ENCODE peak calls at places on chromosomes 13 and 19, in four cellular contexts. One of them, this sample, is unnamed.

GRCh38 chr13:52383362-52383761 is 22.6 kb downstream of the THSD1 start:
- DNase-seq in T-helper 9 cell: no peak
- DNase-seq in DMS153: no peak
- DNase-seq in activated T-helper 2 cell treated with anti-CD3 and anti-CD28 coated beads, Interferon-gamma antibody, Interleukin-2, Interleukin-4, amounts not matched to agents 10 μg/mL and 5 μg/mL and 100 μg/mL, durations not matched to agents 14 hours and 24 hours and 36 hours: no peak
- DNase-seq in this sample: no peak

GRCh38 chr13:44921478-44921877 is 67.8 kb downstream of the NUFIP1 start:
- DNase-seq in T-helper 9 cell: no peak
- DNase-seq in DMS153: no peak
- DNase-seq in activated T-helper 2 cell treated with anti-CD3 and anti-CD28 coated beads, Interferon-gamma antibody, Interleukin-2, Interleukin-4, amounts not matched to agents 10 μg/mL and 5 μg/mL and 100 μg/mL, durations not matched to agents 14 hours and 24 hours and 36 hours: no peak
- DNase-seq in this sample: no peak

GRCh38 chr13:33637978-33638743 is 179.8 kb upstream of the RFC3 start:
- DNase-seq in T-helper 9 cell: no peak
- DNase-seq in DMS153: no peak
- DNase-seq in activated T-helper 2 cell treated with anti-CD3 and anti-CD28 coated beads, Interferon-gamma antibody, Interleukin-2, Interleukin-4, amounts not matched to agents 10 μg/mL and 5 μg/mL and 100 μg/mL, durations not matched to agents 14 hours and 24 hours and 36 hours: no peak
- DNase-seq in this sample: peak

GRCh38 chr13:73421310-73421912 is 362.6 kb downstream of the KLF5 start:
- DNase-seq in T-helper 9 cell: no peak
- DNase-seq in DMS153: peak
- DNase-seq in activated T-helper 2 cell treated with anti-CD3 and anti-CD28 coated beads, Interferon-gamma antibody, Interleukin-2, Interleukin-4, amounts not matched to agents 10 μg/mL and 5 μg/mL and 100 μg/mL, durations not matched to agents 14 hours and 24 hours and 36 hours: no peak
- DNase-seq in this sample: peak

GRCh38 chr13:109331898-109332297 is 454.5 kb downstream of the IRS2 start:
- DNase-seq in T-helper 9 cell: no peak
- DNase-seq in DMS153: peak
- DNase-seq in activated T-helper 2 cell treated with anti-CD3 and anti-CD28 coated beads, Interferon-gamma antibody, Interleukin-2, Interleukin-4, amounts not matched to agents 10 μg/mL and 5 μg/mL and 100 μg/mL, durations not matched to agents 14 hours and 24 hours and 36 hours: no peak
- DNase-seq in this sample: peak

GRCh38 chr19:51127755-51128154 is 3.0 kb downstream of the SIGLEC9 start:
- DNase-seq in T-helper 9 cell: no peak
- DNase-seq in DMS153: no peak
- DNase-seq in activated T-helper 2 cell treated with anti-CD3 and anti-CD28 coated beads, Interferon-gamma antibody, Interleukin-2, Interleukin-4, amounts not matched to agents 10 μg/mL and 5 μg/mL and 100 μg/mL, durations not matched to agents 14 hours and 24 hours and 36 hours: no peak
- DNase-seq in this sample: no peak

GRCh38 chr13:24557121-24557520 is 44.5 kb upstream of the PARP4 start:
- DNase-seq in T-helper 9 cell: no peak
- DNase-seq in DMS153: no peak
- DNase-seq in activated T-helper 2 cell treated with anti-CD3 and anti-CD28 coated beads, Interferon-gamma antibody, Interleukin-2, Interleukin-4, amounts not matched to agents 10 μg/mL and 5 μg/mL and 100 μg/mL, durations not matched to agents 14 hours and 24 hours and 36 hours: no peak
- DNase-seq in this sample: no peak

GRCh38 chr13:32737111-32737571 is 150.9 kb downstream of the PDS5B start:
- DNase-seq in T-helper 9 cell: no peak
- DNase-seq in DMS153: no peak
- DNase-seq in activated T-helper 2 cell treated with anti-CD3 and anti-CD28 coated beads, Interferon-gamma antibody, Interleukin-2, Interleukin-4, amounts not matched to agents 10 μg/mL and 5 μg/mL and 100 μg/mL, durations not matched to agents 14 hours and 24 hours and 36 hours: no peak
- DNase-seq in this sample: peak

GRCh38 chr19:10288662-10289166 is 1.0 kb upstream of the ICAM5 start:
- DNase-seq in T-helper 9 cell: no peak
- DNase-seq in DMS153: no peak
- DNase-seq in activated T-helper 2 cell treated with anti-CD3 and anti-CD28 coated beads, Interferon-gamma antibody, Interleukin-2, Interleukin-4, amounts not matched to agents 10 μg/mL and 5 μg/mL and 100 μg/mL, durations not matched to agents 14 hours and 24 hours and 36 hours: peak
- DNase-seq in this sample: no peak

GRCh38 chr13:41544824-41545707 is 87.7 kb downstream of the RGCC start:
- DNase-seq in T-helper 9 cell: no peak
- DNase-seq in DMS153: no peak
- DNase-seq in activated T-helper 2 cell treated with anti-CD3 and anti-CD28 coated beads, Interferon-gamma antibody, Interleukin-2, Interleukin-4, amounts not matched to agents 10 μg/mL and 5 μg/mL and 100 μg/mL, durations not matched to agents 14 hours and 24 hours and 36 hours: no peak
- DNase-seq in this sample: peak

GRCh38 chr13:92362717-92363116 is 863.9 kb upstream of the GPC6 start:
- DNase-seq in T-helper 9 cell: no peak
- DNase-seq in DMS153: no peak
- DNase-seq in activated T-helper 2 cell treated with anti-CD3 and anti-CD28 coated beads, Interferon-gamma antibody, Interleukin-2, Interleukin-4, amounts not matched to agents 10 μg/mL and 5 μg/mL and 100 μg/mL, durations not matched to agents 14 hours and 24 hours and 36 hours: no peak
- DNase-seq in this sample: no peak

GRCh38 chr19:53903055-53903680 is 5.9 kb upstream of the CACNG7 start:
- DNase-seq in T-helper 9 cell: peak
- DNase-seq in DMS153: no peak
- DNase-seq in activated T-helper 2 cell treated with anti-CD3 and anti-CD28 coated beads, Interferon-gamma antibody, Interleukin-2, Interleukin-4, amounts not matched to agents 10 μg/mL and 5 μg/mL and 100 μg/mL, durations not matched to agents 14 hours and 24 hours and 36 hours: peak
- DNase-seq in this sample: peak

GRCh38 chr19:3482507-3483225 is 575 bp downstream of the SMIM44 start:
- DNase-seq in T-helper 9 cell: no peak
- DNase-seq in DMS153: no peak
- DNase-seq in activated T-helper 2 cell treated with anti-CD3 and anti-CD28 coated beads, Interferon-gamma antibody, Interleukin-2, Interleukin-4, amounts not matched to agents 10 μg/mL and 5 μg/mL and 100 μg/mL, durations not matched to agents 14 hours and 24 hours and 36 hours: no peak
- DNase-seq in this sample: no peak

GRCh38 chr19:40813182-40813581 is 14.2 kb downstream of the EGLN2 start:
- DNase-seq in T-helper 9 cell: no peak
- DNase-seq in DMS153: no peak
- DNase-seq in activated T-helper 2 cell treated with anti-CD3 and anti-CD28 coated beads, Interferon-gamma antibody, Interleukin-2, Interleukin-4, amounts not matched to agents 10 μg/mL and 5 μg/mL and 100 μg/mL, durations not matched to agents 14 hours and 24 hours and 36 hours: no peak
- DNase-seq in this sample: no peak

GRCh38 chr13:36214163-36214921 is at the start of gene SOHLH2:
- DNase-seq in T-helper 9 cell: no peak
- DNase-seq in DMS153: no peak
- DNase-seq in activated T-helper 2 cell treated with anti-CD3 and anti-CD28 coated beads, Interferon-gamma antibody, Interleukin-2, Interleukin-4, amounts not matched to agents 10 μg/mL and 5 μg/mL and 100 μg/mL, durations not matched to agents 14 hours and 24 hours and 36 hours: no peak
- DNase-seq in this sample: no peak

This sample was measured in kidney glomerular epithelial cell.